ENCODE peak calls at places on chromosome 7, in four cellular contexts. S, B, O and L are unnamed samples.
A peak's percentile ranks its signal among the peaks of the same experiment; 100 is the strongest.

GRCh38 chr7:49244543-49244942 is 320.2 kb downstream of the CDC14C start:
- DNase-seq in S (no peak), B (no peak), O (no peak), L (no peak)

GRCh38 chr7:91656486-91657237 is 223.8 kb downstream of the MTERF1 start:
- DNase-seq in S (no peak), B (no peak), O (no peak), L (no peak)

GRCh38 chr7:143252002-143252401 is 11.2 kb upstream of the GSTK1 start:
- DNase-seq in S (no peak), B (no peak), O (no peak), L (no peak)

GRCh38 chr7:1117321-1117928 is 29.5 kb downstream of the GPER1 start:
- DNase-seq in S (no peak), B (no peak), O (no peak), L (no peak)

GRCh38 chr7:37193775-37194135 is 254.9 kb downstream of the ELMO1 start:
- DNase-seq in S (no peak), B (no peak), O (no peak), L (no peak)

GRCh38 chr7:137146012-137146455 is 197.5 kb downstream of the PTN start:
- DNase-seq in S (no peak), B (no peak), O (no peak), L (no peak)

GRCh38 chr7:98200364-98200763 is 10.9 kb upstream of the BHLHA15 start:
- DNase-seq in S (no peak), B (no peak), O (no peak), L (no peak)

GRCh38 chr7:23544913-23545354 is 13.2 kb upstream of the TRA2A start:
- DNase-seq in S (no peak), B (no peak), O (no peak), L (no peak)

GRCh38 chr7:46832136-46832535 is 749.8 kb downstream of the TNS3 start:
- DNase-seq in S (no peak), B (no peak), O (no peak), L (no peak)

GRCh38 chr7:99404235-99404976 is 4.0 kb downstream of the PDAP1 start:
- DNase-seq in S (no peak), B (no peak), O (no peak), L (no peak)

GRCh38 chr7:90999989-91000979 is 263.9 kb upstream of the FZD1 start:
- DNase-seq in S (no peak), B (peak; percentile 22), O (no peak), L (no peak)

GRCh38 chr7:140261522-140261921 is 84.7 kb upstream of the KDM7A start:
- DNase-seq in S (no peak), B (no peak), O (no peak), L (no peak)

GRCh38 chr7:11699666-11700065 is 132.3 kb downstream of the THSD7A start:
- DNase-seq in S (no peak), B (no peak), O (no peak), L (no peak)

GRCh38 chr7:29299986-29300609 is 105.5 kb downstream of the CHN2 start:
- DNase-seq in S (no peak), B (no peak), O (no peak), L (no peak)

GRCh38 chr7:46559194-46559576 is 638.1 kb upstream of the IGFBP3 start:
- DNase-seq in S (no peak), B (no peak), O (no peak), L (no peak)

GRCh38 chr7:134480730-134481129 is 21.8 kb upstream of the AKR1B1 start:
- DNase-seq in S (no peak), B (peak; percentile 71), O (no peak), L (no peak)

GRCh38 chr7:158541330-158542010 is 46.2 kb downstream of the PTPRN2 start:
- DNase-seq in S (no peak), B (no peak), O (no peak), L (no peak)

GRCh38 chr7:128310499-128310898 is 33.2 kb downstream of the RBM28 start:
- DNase-seq in S (no peak), B (no peak), O (no peak), L (no peak)

GRCh38 chr7:56078196-56078595 is 14.1 kb downstream of the SUMF2 start:
- DNase-seq in S (no peak), B (no peak), O (no peak), L (peak; percentile 75)

GRCh38 chr7:18846765-18847215 is 270.6 kb downstream of the TWIST1 start:
- DNase-seq in S (no peak), B (no peak), O (no peak), L (no peak)

GRCh38 chr7:69994907-69995542 is 396.8 kb downstream of the AUTS2 start:
- DNase-seq in S (no peak), B (no peak), O (no peak), L (no peak)

GRCh38 chr7:130913721-130914588 is 179.9 kb upstream of the KLF14 start:
- DNase-seq in S (no peak), B (peak; percentile 33), O (no peak), L (no peak)

GRCh38 chr7:75663302-75663907 is 75.3 kb downstream of the HIP1 start:
- DNase-seq in S (no peak), B (no peak), O (no peak), L (no peak)

GRCh38 chr7:17988136-17988535 is 39.5 kb downstream of the PRPS1L1 start:
- DNase-seq in S (no peak), B (no peak), O (no peak), L (no peak)

GRCh38 chr7:44276571-44277101 is 48.8 kb downstream of the CAMK2B start:
- DNase-seq in S (no peak), B (no peak), O (no peak), L (peak; percentile 60)

GRCh38 chr7:20238754-20239324 is 21.7 kb upstream of the MACC1 start:
- DNase-seq in S (no peak), B (no peak), O (no peak), L (peak; percentile 34)

GRCh38 chr7:19268737-19269136 is 123.5 kb upstream of the FERD3L start:
- DNase-seq in S (no peak), B (no peak), O (no peak), L (no peak)

GRCh38 chr7:88344956-88345832 is 38.5 kb upstream of the STEAP4 start:
- DNase-seq in S (peak; percentile 33), B (peak; percentile 25), O (no peak), L (peak; percentile 62)

GRCh38 chr7:91230503-91230902 is 33.7 kb upstream of the FZD1 start:
- DNase-seq in S (no peak), B (no peak), O (no peak), L (no peak)

GRCh38 chr7:93205046-93205445 is 21.2 kb downstream of the HEPACAM2 start:
- DNase-seq in S (no peak), B (no peak), O (no peak), L (no peak)

DNA sequence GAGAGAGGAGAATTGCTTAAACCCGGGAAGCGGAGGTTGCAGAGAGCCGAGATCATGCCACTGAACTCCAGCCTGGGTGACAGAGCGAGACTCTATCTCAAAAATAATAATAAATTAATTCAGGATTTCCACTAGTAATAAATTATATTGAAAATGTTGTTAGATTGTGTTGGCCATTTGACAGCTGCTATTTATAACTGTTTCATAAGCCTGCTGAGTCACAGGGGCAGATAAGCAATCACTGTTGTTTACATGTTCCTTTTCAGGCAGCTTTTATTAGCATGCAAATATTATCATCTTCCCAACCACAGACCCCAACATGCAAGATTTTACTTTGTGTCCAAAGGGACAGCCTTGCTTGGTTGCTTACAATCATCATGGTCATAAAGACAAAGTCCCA is 49.5 kb upstream of the ZNF138 start:
- DNase-seq in S (no peak), B (no peak), O (no peak), L (no peak)
- H3K27ac ChIP-seq in S (no peak overlapping the region), B (no peak overlapping the region), O (no peak overlapping the region), L (no peak overlapping the region)

GRCh38 chr7:4772306-4772705 is 3.1 kb upstream of the AP5Z1 start:
- DNase-seq in S (no peak), B (no peak), O (no peak), L (no peak)

GRCh38 chr7:4774804-4775280 is 581 bp upstream of the AP5Z1 start:
- DNase-seq in S (no peak), B (peak; percentile 85), O (no peak), L (peak; percentile 54)

GRCh38 chr7:4776160-4776623 is 769 bp downstream of the AP5Z1 start:
- DNase-seq in S (no peak), B (no peak), O (no peak), L (no peak)

GRCh38 chr7:4774007-4774406 is 1.4 kb upstream of the AP5Z1 start:
- DNase-seq in S (no peak), B (no peak), O (no peak), L (no peak)

GRCh38 chr7:4775281-4776159 is at the start of gene AP5Z1:
- DNase-seq in S (peak; percentile 96), B (peak; percentile 94), O (peak; percentile 97), L (peak; percentile 98)
- TF ChIP-seq POLR2A in S (peak; percentile 89), B (peak; percentile 62), O (peak; percentile 77), L (no peak)

GRCh38 chr7:3095046-3095445 is 51.4 kb upstream of the CARD11 start:
- DNase-seq in S (no peak), B (no peak), O (no peak), L (no peak)

GRCh38 chr7:3091631-3092030 is 48.0 kb upstream of the CARD11 start:
- DNase-seq in S (no peak), B (no peak), O (no peak), L (no peak)

GRCh38 chr7:3087243-3087642 is 43.6 kb upstream of the CARD11 start:
- DNase-seq in S (no peak), B (no peak), O (no peak), L (no peak)

GRCh38 chr7:3089493-3089892 is 45.8 kb upstream of the CARD11 start:
- DNase-seq in S (no peak), B (peak; percentile 3), O (no peak), L (no peak)

GRCh38 chr7:3092468-3092867 is 48.8 kb upstream of the CARD11 start:
- DNase-seq in S (peak; percentile 11), B (no peak), O (no peak), L (peak; percentile 54)
- H3K4me3 ChIP-seq in S (no peak overlapping the region), B (no peak overlapping the region), O (no peak overlapping the region), L (no peak overlapping the region)

DNA sequence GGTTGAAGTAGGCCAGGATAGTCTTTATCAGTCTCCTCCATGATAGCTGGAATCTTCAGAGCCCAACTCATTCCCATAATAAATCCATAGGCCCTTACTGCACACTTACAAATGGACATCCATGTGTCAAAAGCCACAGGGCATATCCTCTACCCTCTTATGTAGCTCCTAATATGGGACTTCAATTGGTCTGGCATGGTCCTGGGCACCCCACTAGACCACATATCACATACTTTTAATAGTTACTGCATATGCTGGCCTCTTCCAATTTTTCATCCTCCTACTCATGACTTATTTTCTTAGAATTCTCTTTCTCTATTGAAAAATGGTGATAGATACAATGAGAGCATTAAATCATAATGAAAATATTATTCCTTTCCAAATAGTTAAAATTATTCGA is 169.2 kb downstream of the MAGI2 start:
- DNase-seq in S (no peak), B (no peak), O (no peak), L (no peak)
- H3K27ac ChIP-seq in S (no peak overlapping the region), B (no peak overlapping the region), O (no peak overlapping the region), L (no peak overlapping the region)